ENCODE peak calls at places on chromosomes 3 and 15, in four cellular contexts. S, Y, X and K are unnamed samples.

GRCh38 chr3:71601811-71602210 is 18.3 kb upstream of the FOXP1 start:
- DNase-seq in S (no peak), X (no peak), Y (no peak), K (no peak)

GRCh38 chr3:71101014-71101413 is 482.5 kb downstream of the FOXP1 start:
- DNase-seq in X (no peak), Y (no peak), S (peak; percentile 47), K (no peak)

GRCh38 chr15:52529289-52529929 is 729 bp upstream of the MYO5A start:
- DNase-seq in X (no peak), S (no peak), Y (no peak), K (no peak)

GRCh38 chr15:75024102-75024636 is 779 bp downstream of the PPCDC start:
- DNase-seq in X (no peak), S (peak; percentile 68), Y (no peak), K (no peak)

GRCh38 chr3:188860147-188860546 is 311.6 kb upstream of the TPRG1 start:
- DNase-seq in S (no peak), X (no peak), Y (no peak), K (no peak)

GRCh38 chr3:51718547-51719412 is 11.9 kb downstream of the GRM2 start:
- DNase-seq in S (peak; percentile 47), X (peak; percentile 57), Y (peak; percentile 64), K (peak; percentile 23)

GRCh38 chr3:147354621-147355020 is 51.7 kb downstream of the ZIC4 start:
- DNase-seq in Y (no peak), X (no peak), S (no peak), K (no peak)

GRCh38 chr3:69197922-69198540 is 75.6 kb upstream of the LMOD3 start:
- DNase-seq in X (no peak), Y (no peak), S (no peak), K (no peak)

DNA sequence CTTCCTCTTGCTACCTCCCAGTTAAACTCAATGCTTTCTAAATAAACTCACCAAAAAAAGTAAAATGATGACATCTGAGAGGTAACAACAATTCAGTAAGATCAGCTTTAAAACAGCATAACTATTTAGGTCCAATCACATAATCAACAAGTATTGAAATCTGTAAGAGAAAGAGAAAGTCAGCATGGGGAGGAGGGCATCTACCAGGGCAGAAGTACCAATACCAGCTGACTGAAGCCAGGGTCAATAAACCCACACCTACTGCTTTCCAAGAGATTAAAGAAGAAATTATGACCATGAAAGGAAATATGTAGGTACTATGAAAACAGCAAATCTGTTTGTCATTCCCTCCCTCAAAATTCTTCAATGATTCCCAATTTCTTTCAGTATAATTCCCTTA is 42.2 kb upstream of the IGF2BP2 start:
- DNase-seq in Y (no peak), S (no peak), X (no peak), K (no peak)
- TF ChIP-seq POLR2AphosphoS2 in Y (no peak), S (no peak), X (no peak), K (no peak)

GRCh38 chr3:4417449-4417848 is 49.6 kb downstream of the SUMF1 start:
- DNase-seq in X (no peak), S (no peak), Y (no peak), K (no peak)

GRCh38 chr3:4419920-4420319 is 47.1 kb downstream of the SUMF1 start:
- DNase-seq in X (no peak), Y (no peak), S (no peak), K (no peak)

GRCh38 chr3:4419386-4419785 is 47.7 kb downstream of the SUMF1 start:
- DNase-seq in X (no peak), Y (no peak), S (no peak), K (no peak)

GRCh38 chr3:4418156-4418555 is 48.9 kb downstream of the SUMF1 start:
- DNase-seq in Y (no peak), X (no peak), S (no peak), K (no peak)

DNA sequence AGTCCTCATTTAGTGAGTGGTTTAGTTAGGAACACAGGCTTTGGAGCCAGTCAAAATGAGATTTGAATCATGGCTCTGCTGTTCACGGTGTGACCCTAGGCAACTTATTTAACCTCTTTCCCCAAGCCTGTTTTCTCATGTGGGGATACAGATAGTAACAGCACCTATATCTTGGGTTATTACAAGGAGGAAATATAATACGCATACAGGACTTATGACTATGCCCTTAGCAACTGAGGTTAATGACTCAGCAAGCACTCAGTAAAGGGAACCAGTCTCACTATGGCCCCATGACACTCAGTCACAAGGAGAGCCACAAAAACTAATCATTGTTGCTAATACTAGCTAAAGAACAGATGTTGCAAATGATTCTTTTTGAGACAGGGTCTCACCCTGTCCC is 45.9 kb downstream of the SUMF1 start:
- DNase-seq in X (peak; percentile 28), S (peak; percentile 20), Y (no peak), K (no peak)
- TF ChIP-seq POLR2AphosphoS2 in X (no peak), S (no peak), Y (no peak), K (no peak)

GRCh38 chr3:155356594-155357370 is 63.3 kb upstream of the STRIT1 start:
- DNase-seq in Y (peak; percentile 33), X (no peak), S (peak; percentile 10), K (no peak)
- TF ChIP-seq POLR2AphosphoS2 in Y (no peak), X (no peak), S (no peak), K (no peak)

DNA sequence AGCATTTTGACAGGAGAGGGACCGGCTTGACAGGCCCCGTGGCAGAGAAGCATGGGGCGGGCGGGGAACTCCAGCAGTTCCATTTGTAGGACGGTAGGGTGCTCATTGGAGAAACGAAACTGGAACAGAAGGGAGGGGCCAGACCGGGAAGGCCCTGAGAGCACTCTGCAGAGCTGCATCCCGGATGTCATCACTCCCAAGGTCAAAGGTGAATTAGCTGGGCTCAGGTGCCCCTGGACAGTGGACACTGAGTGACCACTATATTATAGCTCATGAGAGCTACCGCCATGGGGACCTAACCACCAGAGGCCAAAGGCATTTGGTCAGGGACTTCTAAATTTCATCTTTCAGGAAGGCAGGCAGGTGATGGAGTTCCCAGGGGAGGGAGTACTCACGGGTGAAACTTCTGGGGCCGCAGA is 7.3 kb downstream of the CSRNP1 start:
- DNase-seq in X (no peak), S (no peak), Y (no peak), K (no peak)
- TF ChIP-seq POLR2AphosphoS2 in X (no peak), S (no peak), Y (no peak), K (no peak)